ENCODE peak calls at places on chromosomes 2 and 18, in nine cellular contexts. W is stimulated activated CD4-positive, alpha-beta T cell treated with anti-CD3 and anti-CD28 coated beads, Interleukin-15, amount 100 ng/mL, for 48 hours; L is activated gamma-delta T cell treated with Interleukin-2 at 50 U/mL for 16 hours; H is T-cell; I is kidney epithelial cell; U is left cardiac atrium; E is EH; N is activated CD4-positive, alpha-beta T cell treated with anti-CD3 and anti-CD28 coated beads, Interleukin-2, amount 50 U/mL, for 1 hour; S is naive B cell. M is an unnamed sample.

GRCh38 chr2:160372585-160372984 is 121.0 kb downstream of the RBMS1 start:
- DNase-seq in L (no peak), I (no peak), U (no peak), E (peak), W (no peak), S (no peak), H (no peak), N (no peak), M (peak)

GRCh38 chr2:239929504-239929903 is 95.6 kb downstream of the NDUFA10 start:
- DNase-seq in W (no peak), E (no peak), U (no peak), H (no peak), I (no peak), S (no peak), N (no peak), L (no peak), M (no peak)

GRCh38 chr2:150309681-150310080 is 177.8 kb downstream of the RND3 start:
- DNase-seq in U (no peak), L (no peak), E (no peak), N (no peak), H (no peak), S (no peak), I (no peak), W (no peak), M (no peak)

GRCh38 chr2:191501390-191502168 is 176.4 kb upstream of the NABP1 start:
- DNase-seq in H (no peak), L (no peak), E (peak), I (no peak), W (no peak), N (no peak), U (no peak), S (no peak), M (peak)

GRCh38 chr18:5467666-5468065 is 76.1 kb downstream of the EPB41L3 start:
- DNase-seq in I (no peak), H (no peak), L (no peak), W (no peak), U (no peak), N (no peak), E (no peak), S (no peak), M (no peak)

GRCh38 chr2:26616864-26617135 is 24.4 kb downstream of the CIB4 start:
- DNase-seq in I (no peak), S (no peak), H (no peak), U (no peak), W (no peak), N (no peak), L (no peak), E (no peak), M (no peak)

GRCh38 chr2:232365621-232366321 is 12.8 kb upstream of the ALPP start:
- DNase-seq in H (peak), E (peak), W (no peak), I (no peak), N (no peak), U (no peak), S (no peak), L (no peak), M (peak)

GRCh38 chr2:96507957-96508520 is 2.9 kb upstream of the NEURL3 start:
- DNase-seq in N (peak), I (no peak), W (peak), E (peak), L (peak), U (peak), S (peak), H (peak), M (peak)

GRCh38 chr2:98586466-98587140 is 21.7 kb downstream of the COA5 start:
- DNase-seq in S (no peak), N (no peak), I (no peak), E (no peak), W (no peak), H (no peak), U (no peak), L (no peak), M (no peak)

GRCh38 chr2:168526641-168527040 is 70.6 kb downstream of the CERS6 start:
- DNase-seq in W (no peak), L (no peak), U (no peak), E (peak), S (no peak), N (no peak), I (no peak), H (no peak), M (no peak)

GRCh38 chr18:38790303-38790702 is 1224.7 kb upstream of the CELF4 start:
- DNase-seq in H (no peak), N (no peak), L (no peak), E (no peak), I (no peak), S (no peak), U (no peak), W (no peak), M (no peak)

GRCh38 chr2:224011837-224012236 is 27.2 kb downstream of the SERPINE2 start:
- DNase-seq in H (no peak), E (no peak), N (no peak), S (no peak), W (no peak), U (no peak), I (no peak), L (no peak), M (no peak)

GRCh38 chr18:9869713-9870430 is 15.9 kb upstream of the TXNDC2 start:
- DNase-seq in I (no peak), W (no peak), L (no peak), S (no peak), U (no peak), E (peak), H (no peak), N (no peak), M (peak)

GRCh38 chr2:96665083-96665569 is 22.6 kb downstream of the FER1L5 start:
- DNase-seq in N (no peak), W (no peak), U (peak), S (no peak), I (peak), L (no peak), H (no peak), E (peak), M (peak)

GRCh38 chr2:130892793-130893785 is 56.4 kb downstream of the ARHGEF4 start:
- DNase-seq in I (no peak), N (no peak), L (no peak), U (no peak), H (no peak), W (no peak), E (no peak), S (no peak), M (no peak)

GRCh38 chr2:120737802-120738516 is 2.3 kb downstream of the GLI2 start:
- DNase-seq in W (no peak), N (no peak), E (peak), S (no peak), H (no peak), I (no peak), L (no peak), U (no peak), M (no peak)

GRCh38 chr2:134282638-134283400 is 28.9 kb downstream of the MGAT5 start:
- DNase-seq in W (peak), U (no peak), H (no peak), I (no peak), N (peak), E (no peak), L (peak), S (no peak), M (no peak)

GRCh38 chr2:119721904-119722303 is 37.8 kb upstream of the PTPN4 start:
- DNase-seq in H (no peak), L (no peak), E (no peak), U (no peak), W (no peak), N (no peak), I (no peak), S (no peak), M (no peak)

GRCh38 chr2:128275498-128276045 is 43.1 kb downstream of the HS6ST1 start:
- DNase-seq in I (no peak), W (no peak), E (no peak), H (no peak), L (no peak), S (no peak), N (no peak), U (no peak), M (no peak)

GRCh38 chr2:9428965-9429577 is 5.6 kb downstream of the CPSF3 start:
- DNase-seq in E (peak), S (no peak), L (no peak), H (no peak), W (no peak), U (no peak), N (no peak), I (no peak), M (no peak)

GRCh38 chr2:109438773-109439191 is 175.0 kb downstream of the SEPTIN10 start:
- DNase-seq in L (no peak), H (no peak), N (no peak), W (no peak), U (peak), I (no peak), S (no peak), E (peak), M (peak)

GRCh38 chr18:66124394-66124793 is 373.6 kb downstream of the CDH7 start:
- DNase-seq in U (no peak), L (no peak), H (no peak), W (no peak), I (no peak), E (no peak), N (no peak), S (no peak), M (no peak)

GRCh38 chr18:58580078-58580477 is 48.8 kb downstream of the ALPK2 start:
- DNase-seq in U (no peak), I (no peak), W (no peak), H (no peak), S (no peak), N (no peak), E (peak), L (no peak), M (peak)

GRCh38 chr18:5543036-5543671 is 643 bp downstream of the EPB41L3 start:
- DNase-seq in I (no peak), E (no peak), H (no peak), N (no peak), W (no peak), U (no peak), L (no peak), S (no peak), M (no peak)

GRCh38 chr2:207035855-207036254 is 96.5 kb downstream of the CPO start:
- DNase-seq in H (no peak), N (no peak), E (peak), L (no peak), I (no peak), S (no peak), W (no peak), U (no peak), M (no peak)

GRCh38 chr2:150207979-150208378 is 279.5 kb downstream of the RND3 start:
- DNase-seq in L (no peak), H (no peak), N (no peak), U (no peak), S (no peak), I (no peak), E (no peak), W (no peak), M (no peak)

GRCh38 chr2:174350018-174350417 is 15.3 kb downstream of the SP9 start:
- DNase-seq in I (no peak), W (no peak), E (peak), S (no peak), H (no peak), L (no peak), N (no peak), U (no peak), M (no peak)

GRCh38 chr2:8541636-8542035 is 140.2 kb upstream of the ID2 start:
- DNase-seq in S (no peak), L (no peak), U (no peak), I (no peak), N (no peak), H (no peak), W (no peak), E (no peak), M (no peak)

GRCh38 chr2:191245869-191246531 is 796 bp downstream of the MYO1B start:
- DNase-seq in S (peak), H (peak), N (peak), U (peak), W (no peak), E (peak), I (no peak), L (no peak), M (peak)

GRCh38 chr2:63023444-63023843 is 27.2 kb upstream of the OTX1 start:
- DNase-seq in L (no peak), S (no peak), I (no peak), W (no peak), E (peak), N (no peak), H (no peak), U (no peak), M (peak)

GRCh38 chr2:44596537-44597320 is 235.0 kb downstream of the CAMKMT start:
- DNase-seq in I (no peak), N (no peak), S (no peak), W (no peak), E (no peak), H (no peak), L (no peak), U (no peak), M (no peak)

GRCh38 chr2:66509326-66509811 is 74.4 kb downstream of the MEIS1 start:
- DNase-seq in E (peak), S (no peak), H (no peak), I (peak), L (no peak), W (no peak), U (no peak), N (no peak), M (peak)

GRCh38 chr18:69785466-69785865 is 162.2 kb downstream of the CD226 start:
- DNase-seq in S (no peak), E (peak), H (no peak), I (no peak), N (no peak), L (no peak), W (no peak), U (no peak), M (peak)

GRCh38 chr2:100416397-100416938 is 1.0 kb downstream of the CHST10 start:
- DNase-seq in I (no peak), W (no peak), L (no peak), N (no peak), E (no peak), U (no peak), S (no peak), H (no peak), M (peak)

GRCh38 chr2:65724752-65725151 is 292.4 kb upstream of the SPRED2 start:
- DNase-seq in S (no peak), H (no peak), U (no peak), I (no peak), L (no peak), E (no peak), N (no peak), W (no peak), M (no peak)

GRCh38 chr2:26478366-26478765 is 442 bp upstream of the OTOF start:
- DNase-seq in W (no peak), L (no peak), U (no peak), S (no peak), E (no peak), N (no peak), I (no peak), H (no peak), M (no peak)

GRCh38 chr2:125581561-125581960 is 1074.4 kb upstream of the GYPC start:
- DNase-seq in S (no peak), E (no peak), I (no peak), U (no peak), W (no peak), L (no peak), N (no peak), H (no peak), M (no peak)

GRCh38 chr2:169849710-169850109 is 22.5 kb downstream of the UBR3 start:
- DNase-seq in S (no peak), L (no peak), E (no peak), W (no peak), I (no peak), N (no peak), U (no peak), H (no peak), M (no peak)

GRCh38 chr2:158845869-158846268 is 50.8 kb downstream of the DAPL1 start:
- DNase-seq in U (no peak), E (peak), S (no peak), H (no peak), I (no peak), N (no peak), L (no peak), W (no peak), M (peak)